ENCODE peak calls at places on chromosomes 6 and 20, in seven cellular contexts. X is esophagus squamous epithelium; A is effector CD4-positive, alpha-beta T cell; L is hippocampal formation; U is T-helper 9 cell; F is MCF 10A; B is thoracic aorta. O is an unnamed sample.

GRCh38 chr6:6515691-6516607 is 72.6 kb upstream of the LY86 start:
- DNase-seq in A (no peak), U (no peak), F (no peak), L (no peak), B (no peak), X (no peak), O (no peak)

GRCh38 chr20:6665621-6666345 is 101.7 kb upstream of the BMP2 start:
- DNase-seq in F (no peak), A (no peak), L (no peak), B (no peak), U (no peak), X (no peak), O (no peak)

GRCh38 chr6:144330588-144330987 is 45.5 kb downstream of the UTRN start:
- DNase-seq in A (no peak), L (no peak), B (no peak), F (no peak), X (no peak), U (no peak), O (no peak)

GRCh38 chr6:47134476-47135189 is 92.5 kb upstream of the ADGRF1 start:
- DNase-seq in X (no peak), B (no peak), U (no peak), L (no peak), F (peak), A (no peak), O (peak)

GRCh38 chr6:150683320-150683719 is 83.6 kb downstream of the PLEKHG1 start:
- DNase-seq in L (no peak), U (no peak), B (no peak), F (no peak), A (no peak), X (no peak), O (no peak)

GRCh38 chr20:2130668-2131067 is 29.0 kb downstream of the STK35 start:
- DNase-seq in U (no peak), A (no peak), X (no peak), F (no peak), L (no peak), B (no peak), O (no peak)

GRCh38 chr6:14466278-14466677 is 348.7 kb downstream of the CD83 start:
- DNase-seq in A (no peak), X (no peak), U (no peak), F (no peak), L (no peak), B (no peak), O (no peak)

GRCh38 chr20:2387180-2387577 is 6.5 kb downstream of the TGM6 start:
- DNase-seq in L (no peak), X (no peak), A (no peak), U (peak), B (no peak), F (peak), O (peak)

GRCh38 chr20:23050847-23051627 is 1.6 kb upstream of the THBD start:
- DNase-seq in X (peak), F (peak), U (no peak), L (peak), B (peak), A (no peak), O (peak)

GRCh38 chr6:10418361-10418861 is 3.5 kb upstream of the TFAP2A start:
- DNase-seq in B (no peak), L (no peak), A (no peak), U (no peak), F (peak), X (no peak), O (no peak)

GRCh38 chr6:134166529-134167221 is 114.3 kb upstream of the SLC2A12 start:
- DNase-seq in A (no peak), F (no peak), L (no peak), X (no peak), B (no peak), U (no peak), O (no peak)

GRCh38 chr6:167697316-167697715 is 129.4 kb upstream of the AFDN start:
- DNase-seq in B (no peak), F (no peak), U (no peak), A (no peak), L (no peak), X (no peak), O (no peak)

GRCh38 chr20:24987244-24987643 is 5.3 kb downstream of the APMAP start:
- DNase-seq in B (no peak), X (no peak), F (peak), U (no peak), L (no peak), A (no peak), O (no peak)

GRCh38 chr6:33429745-33430042 is 9.8 kb downstream of the SYNGAP1 start:
- DNase-seq in U (no peak), F (no peak), A (no peak), L (no peak), X (no peak), B (no peak), O (no peak)

GRCh38 chr20:37308098-37309050 is 18.9 kb downstream of the MANBAL start:
- DNase-seq in X (no peak), L (no peak), F (no peak), A (no peak), U (no peak), B (no peak), O (no peak)

GRCh38 chr20:51497542-51498467 is 44.7 kb downstream of the NFATC2 start:
- DNase-seq in B (no peak), L (no peak), A (peak), U (peak), F (no peak), X (no peak), O (no peak)